ENCODE peak calls at places on chromosome 12, in six cellular contexts. P is IMR-90, M is neuronal stem cell, Y is H1, G is H9, T is trophoblast cell. L is an unnamed sample.
A peak's percentile ranks its signal among the peaks of the same experiment; 100 is the strongest.

GRCh38 chr12:45348311-45348710 is 132.4 kb downstream of the ANO6 start:
- DNase-seq in P (no peak), M (no peak), Y (no peak), G (no peak), T (no peak), L (no peak)

GRCh38 chr12:19018302-19018980 is 111.1 kb upstream of the PLEKHA5 start:
- DNase-seq in P (peak; percentile 90), M (no peak), Y (no peak), G (no peak), T (no peak), L (peak; percentile 76)

GRCh38 chr12:106192659-106193403 is 54.1 kb upstream of the NUAK1 start:
- DNase-seq in P (no peak), M (no peak), Y (no peak), G (no peak), T (no peak), L (no peak)

GRCh38 chr12:52362118-52362726 is 5.1 kb downstream of the KRT85 start:
- DNase-seq in P (no peak), M (no peak), Y (peak; percentile 60), G (peak; percentile 73), T (no peak), L (no peak)

GRCh38 chr12:132125736-132126135 is 18.4 kb downstream of the DDX51 start:
- DNase-seq in P (no peak), M (no peak), Y (no peak), G (peak; percentile 26), T (no peak), L (no peak)

GRCh38 chr12:118607831-118608230 is 231.5 kb downstream of the SUDS3 start:
- DNase-seq in P (no peak), M (no peak), Y (no peak), G (no peak), T (no peak), L (no peak)

GRCh38 chr12:111178194-111179081 is 190.5 kb downstream of the PHETA1 start:
- DNase-seq in P (no peak), M (no peak), Y (no peak), G (no peak), T (no peak), L (no peak)

GRCh38 chr12:107131832-107132616 is 38.7 kb upstream of the CRY1 start:
- DNase-seq in P (peak; percentile 68), M (peak; percentile 71), Y (peak; percentile 50), G (peak; percentile 41), T (peak; percentile 88), L (peak; percentile 53)

GRCh38 chr12:21940549-21940948 is 677 bp downstream of the ABCC9 start:
- DNase-seq in P (no peak), M (no peak), Y (no peak), G (no peak), T (no peak), L (no peak)

GRCh38 chr12:124568431-124569374 is 1.3 kb upstream of the NCOR2 start:
- DNase-seq in P (peak; percentile 94), M (no peak), Y (peak; percentile 65), G (peak; percentile 71), T (peak; percentile 45), L (peak; percentile 97)

GRCh38 chr12:12714276-12715001 is 2.7 kb upstream of the CDKN1B start:
- DNase-seq in P (peak; percentile 45), M (no peak), Y (no peak), G (peak; percentile 59), T (no peak), L (peak; percentile 57)

GRCh38 chr12:105355752-105356151 is 25.3 kb downstream of the C12orf75 start:
- DNase-seq in P (peak; percentile 72), M (no peak), Y (no peak), G (no peak), T (no peak), L (peak; percentile 41)

GRCh38 chr12:6532051-6532926 is 2.0 kb upstream of the GAPDH start:
- DNase-seq in P (peak; percentile 99), M (peak; percentile 69), Y (peak; percentile 62), G (peak; percentile 90), T (peak; percentile 94), L (peak; percentile 100)

GRCh38 chr12:110282956-110283817 is 2.1 kb downstream of the ATP2A2 start:
- DNase-seq in P (no peak), M (no peak), Y (no peak), G (no peak), T (no peak), L (peak; percentile 28)

GRCh38 chr12:25436206-25436912 is 116.7 kb downstream of the LMNTD1 start:
- DNase-seq in P (peak; percentile 89), M (peak; percentile 52), Y (peak; percentile 54), G (peak; percentile 47), T (peak; percentile 84), L (peak; percentile 76)

GRCh38 chr12:88052686-88053085 is 23.5 kb upstream of the C12orf50 start:
- DNase-seq in P (peak; percentile 44), M (no peak), Y (no peak), G (peak; percentile 42), T (peak; percentile 52), L (peak; percentile 41)

GRCh38 chr12:129902371-129903091 is 1.3 kb downstream of the TMEM132D start:
- DNase-seq in P (no peak), M (no peak), Y (peak; percentile 39), G (peak; percentile 28), T (no peak), L (no peak)

GRCh38 chr12:127729381-127729780 is 537.6 kb upstream of the TMEM132C start:
- DNase-seq in P (no peak), M (no peak), Y (no peak), G (no peak), T (no peak), L (no peak)

GRCh38 chr12:57087689-57088441 is 1.0 kb upstream of the NAB2 start:
- DNase-seq in P (peak; percentile 98), M (peak; percentile 94), Y (peak; percentile 85), G (peak; percentile 98), T (peak; percentile 72), L (peak; percentile 99)

GRCh38 chr12:53047221-53048032 is 2.4 kb upstream of the TNS2 start:
- DNase-seq in P (peak; percentile 69), M (peak; percentile 69), Y (peak; percentile 83), G (peak; percentile 85), T (peak; percentile 68), L (peak; percentile 90)

GRCh38 chr12:91620949-91621348 is 438.3 kb upstream of the DCN start:
- DNase-seq in P (peak; percentile 12), M (peak; percentile 8), Y (no peak), G (no peak), T (no peak), L (no peak)

GRCh38 chr12:112159146-112159541 is 33.8 kb downstream of the TRAFD1 start:
- DNase-seq in P (no peak), M (no peak), Y (no peak), G (no peak), T (no peak), L (no peak)

GRCh38 chr12:27193106-27193505 is 51.0 kb upstream of the STK38L start:
- DNase-seq in P (peak; percentile 94), M (no peak), Y (no peak), G (no peak), T (no peak), L (peak; percentile 80)

GRCh38 chr12:65649126-65649525 is 175.2 kb upstream of the HMGA2 start:
- DNase-seq in P (peak; percentile 100), M (no peak), Y (no peak), G (no peak), T (peak; percentile 12), L (peak; percentile 94)

DNA sequence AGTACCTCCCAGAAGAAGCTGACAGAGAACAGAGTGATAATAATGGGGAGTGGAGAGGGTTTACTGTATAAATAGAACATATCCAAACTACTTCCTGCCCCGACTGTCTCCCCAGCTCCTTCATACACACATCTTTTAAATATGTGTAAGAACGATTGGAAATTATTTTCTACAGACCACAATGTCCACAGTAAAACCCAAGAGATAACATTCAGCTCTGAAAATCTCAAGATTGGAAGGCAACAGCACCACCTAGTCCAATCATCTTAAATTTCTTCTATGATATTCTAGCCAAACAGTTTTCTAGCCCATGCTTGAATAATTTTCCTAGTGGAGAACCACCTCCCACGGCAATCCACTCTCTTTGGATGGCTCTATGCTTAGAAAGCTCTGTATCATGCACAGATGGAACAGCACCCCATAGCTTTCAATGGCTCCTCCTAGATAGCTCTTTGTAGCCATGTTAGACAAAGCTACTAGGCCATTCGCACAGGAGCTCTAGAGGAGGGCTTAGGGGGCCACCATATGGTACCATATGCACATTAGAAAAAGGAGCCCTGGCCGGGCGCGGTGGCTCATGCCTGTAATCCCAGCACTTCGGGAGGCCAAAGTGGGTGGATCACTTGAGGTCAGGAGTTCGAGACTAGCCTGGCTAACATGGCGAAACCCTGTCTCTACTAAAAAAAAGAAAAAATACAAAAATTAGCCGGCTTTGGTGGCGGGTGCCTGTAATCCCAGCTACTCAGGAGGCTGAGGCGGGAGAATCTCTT is 18.1 kb downstream of the VDR start:
- DNase-seq in P (peak; percentile 55), M (no peak), Y (no peak), G (no peak), T (no peak), L (no peak)
- H4K91ac ChIP-seq in P (no peak overlapping the region), M (no peak overlapping the region), Y (no peak overlapping the region), G (no peak overlapping the region), T (no peak overlapping the region), L (no peak overlapping the region)

GRCh38 chr12:131106542-131106941 is 152.8 kb downstream of the ADGRD1 start:
- DNase-seq in P (no peak), M (no peak), Y (no peak), G (no peak), T (no peak), L (no peak)
- H3K9ac ChIP-seq in P (no peak overlapping the region), M (no peak overlapping the region), Y (no peak overlapping the region), G (no peak overlapping the region), T (no peak overlapping the region), L (no peak overlapping the region)

DNA sequence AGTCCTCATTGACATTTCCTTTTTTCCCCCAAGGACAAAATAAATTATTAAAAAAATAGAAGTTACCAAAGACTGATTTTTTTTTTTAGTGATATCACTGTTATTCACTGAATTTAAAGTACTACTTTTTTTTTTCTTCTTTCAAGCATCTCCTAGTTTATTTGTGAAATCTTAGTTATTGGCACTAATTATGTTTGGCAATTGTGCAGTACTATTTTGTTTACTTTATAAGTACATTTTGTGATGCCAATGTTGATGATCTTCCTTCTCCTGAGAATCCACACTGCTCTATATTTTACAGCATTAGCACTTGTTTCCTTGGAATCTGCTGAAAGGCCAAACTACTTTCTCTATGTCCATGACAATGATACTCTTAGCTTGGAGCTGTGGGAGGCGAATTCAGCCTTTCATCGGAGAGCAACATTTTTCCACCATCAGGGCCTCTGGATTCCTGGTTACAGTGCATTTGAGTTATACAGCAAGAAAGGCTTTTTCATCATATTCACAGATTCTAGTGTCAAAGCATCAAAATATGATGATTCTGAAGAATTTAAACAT is 123.8 kb upstream of the PTPRQ start:
- DNase-seq in P (no peak), M (no peak), Y (no peak), G (peak; percentile 59), T (peak; percentile 57), L (no peak)
- H4K91ac ChIP-seq in P (no peak overlapping the region), M (no peak overlapping the region), Y (no peak overlapping the region), G (no peak overlapping the region), T (no peak overlapping the region), L (no peak overlapping the region)

GRCh38 chr12:8886515-8887284 is 27.6 kb upstream of the PHC1 start:
- DNase-seq in P (no peak), M (no peak), Y (no peak), G (no peak), T (no peak), L (no peak)

GRCh38 chr12:8894378-8894777 is 19.9 kb upstream of the PHC1 start:
- DNase-seq in P (no peak), M (no peak), Y (no peak), G (no peak), T (no peak), L (peak; percentile 78)

GRCh38 chr12:8887285-8887715 is 27.0 kb upstream of the PHC1 start:
- DNase-seq in P (peak; percentile 25), M (no peak), Y (no peak), G (no peak), T (peak; percentile 33), L (no peak)

GRCh38 chr12:8894986-8895385 is 19.3 kb upstream of the PHC1 start:
- DNase-seq in P (no peak), M (no peak), Y (no peak), G (no peak), T (no peak), L (no peak)

GRCh38 chr12:8890313-8891084 is 23.8 kb upstream of the PHC1 start:
- DNase-seq in P (peak; percentile 22), M (peak; percentile 74), Y (peak; percentile 80), G (peak; percentile 73), T (peak; percentile 88), L (peak; percentile 65)
- H3K9ac ChIP-seq in P (peak overlapping the region; percentile 72), M (no peak overlapping the region), Y (no peak overlapping the region), G (no peak overlapping the region), T (peak overlapping the region; percentile 45), L (peak overlapping the region; percentile 90)

L was measured in mesenchymal stem cell.